ENCODE peak calls at places on chromosomes 7 and 10, in four cellular contexts. U is ACHN, W is NCI-H2171, M is cardiac muscle cell. H is an unnamed sample.

GRCh38 chr10:113961261-113961938 is 82.3 kb upstream of the ADRB1 start:
- DNase-seq in U (no peak), W (no peak), M (no peak), H (peak)

GRCh38 chr7:155796381-155797261 is 15.6 kb downstream of the SHH start:
- DNase-seq in U (peak), W (no peak), M (peak), H (peak)

GRCh38 chr7:148867571-148868377 is 16.3 kb downstream of the EZH2 start:
- DNase-seq in U (no peak), W (no peak), M (no peak), H (no peak)

GRCh38 chr10:13993169-13993568 is 337.6 kb downstream of the FRMD4A start:
- DNase-seq in U (no peak), W (no peak), M (no peak), H (peak)

GRCh38 chr10:47374611-47375536 is 9.2 kb downstream of the ZNF488 start:
- DNase-seq in U (no peak), W (no peak), M (no peak), H (no peak)

GRCh38 chr7:24868724-24869123 is 111.3 kb downstream of the OSBPL3 start:
- DNase-seq in U (no peak), W (no peak), M (no peak), H (no peak)

GRCh38 chr10:116757246-116757645 is 14.9 kb upstream of the HSPA12A start:
- DNase-seq in U (no peak), W (no peak), M (peak), H (no peak)

GRCh38 chr7:63041786-63042185 is 956.9 kb upstream of the ZNF722 start:
- DNase-seq in U (no peak), W (no peak), M (no peak), H (no peak)

GRCh38 chr7:229184-229964 is 37.0 kb downstream of the FAM20C start:
- DNase-seq in U (peak), W (no peak), M (no peak), H (peak)

GRCh38 chr10:23362879-23363787 is 18.5 kb upstream of the C10orf67 start:
- DNase-seq in U (no peak), W (no peak), M (no peak), H (no peak)

GRCh38 chr7:24291271-24291670 is 7.3 kb downstream of the NPY start:
- DNase-seq in U (no peak), W (no peak), M (no peak), H (no peak)

GRCh38 chr7:42489299-42489698 is 252.3 kb upstream of the GLI3 start:
- DNase-seq in U (no peak), W (no peak), M (no peak), H (no peak)

GRCh38 chr10:10418397-10418796 is 599.3 kb upstream of the CELF2 start:
- DNase-seq in U (no peak), W (no peak), M (no peak), H (no peak)

GRCh38 chr10:124997791-124998623 is 56.1 kb downstream of the ZRANB1 start:
- DNase-seq in U (no peak), W (no peak), M (no peak), H (no peak)

GRCh38 chr10:123718544-123719060 is 52.4 kb downstream of the GPR26 start:
- DNase-seq in U (no peak), W (no peak), M (no peak), H (no peak)

GRCh38 chr7:130473289-130473688 is 18.6 kb upstream of the MEST start:
- DNase-seq in U (no peak), W (no peak), M (no peak), H (no peak)